ENCODE peak calls at places on chromosomes 3 and 15, in seven cellular contexts. D is SK-N-SH, C is GM12892, G is HepG2, R is K562, S is GM12878, T is H1. A is an unnamed sample.

GRCh38 chr3:155656466-155656865 is 88.4 kb downstream of the PLCH1 start:
- DNase-seq in S (no peak), C (no peak), G (no peak), D (no peak), R (no peak), T (no peak), A (no peak)

GRCh38 chr15:60390931-60391501 is 6.8 kb downstream of the ANXA2 start:
- DNase-seq in G (peak; percentile 88), D (no peak), R (peak; percentile 51), S (no peak), T (no peak), C (no peak), A (no peak)

GRCh38 chr15:94840794-94841587 is 609.6 kb downstream of the MCTP2 start:
- DNase-seq in T (no peak), S (no peak), C (no peak), D (no peak), G (no peak), R (no peak), A (no peak)

GRCh38 chr15:78396976-78397375 is 41.0 kb upstream of the IREB2 start:
- DNase-seq in C (no peak), T (no peak), D (no peak), G (peak; percentile 70), S (no peak), R (peak; percentile 41), A (no peak)

GRCh38 chr3:71102111-71103039 is 481.2 kb downstream of the FOXP1 start:
- DNase-seq in S (no peak), T (no peak), G (no peak), C (no peak), R (no peak), D (peak; percentile 12), A (no peak)

GRCh38 chr3:69850849-69851248 is 111.6 kb downstream of the MITF start:
- DNase-seq in R (no peak), S (no peak), C (no peak), D (no peak), G (no peak), T (no peak), A (no peak)

GRCh38 chr3:61522629-61523028 is 38.7 kb upstream of the PTPRG start:
- DNase-seq in S (no peak), T (no peak), C (no peak), D (no peak), R (no peak), G (no peak), A (no peak)

GRCh38 chr3:148737104-148737525 is 39.4 kb downstream of the AGTR1 start:
- DNase-seq in G (peak; percentile 12), R (no peak), D (peak; percentile 16), S (no peak), C (no peak), T (no peak), A (no peak)

GRCh38 chr3:53880396-53881345 is 1.3 kb downstream of the ACTR8 start:
- DNase-seq in R (no peak), S (no peak), T (no peak), D (peak; percentile 29), G (peak; percentile 25), C (no peak), A (no peak)

GRCh38 chr3:18122264-18122663 is 302.9 kb downstream of the SATB1 start:
- DNase-seq in T (no peak), C (no peak), S (no peak), D (no peak), R (no peak), G (no peak), A (no peak)

GRCh38 chr15:29569533-29570092 is 252.7 kb downstream of the TJP1 start:
- DNase-seq in R (no peak), G (no peak), C (no peak), T (no peak), S (no peak), D (no peak), A (no peak)

GRCh38 chr3:193727089-193727488 is 134.1 kb downstream of the OPA1 start:
- DNase-seq in G (no peak), T (no peak), D (no peak), R (peak; percentile 13), S (no peak), C (no peak), A (no peak)

GRCh38 chr3:111621535-111621934 is 26.4 kb upstream of the ZBED2 start:
- DNase-seq in D (peak; percentile 32), S (no peak), G (peak; percentile 31), R (peak; percentile 44), C (no peak), T (peak; percentile 59), A (no peak)

GRCh38 chr3:37949866-37950265 is 40.7 kb upstream of the VILL start:
- DNase-seq in D (no peak), G (no peak), S (no peak), R (no peak), C (no peak), T (no peak), A (no peak)

GRCh38 chr15:49471733-49472132 is 48.7 kb downstream of the FGF7 start:
- DNase-seq in C (no peak), R (peak; percentile 2), T (no peak), G (no peak), S (peak; percentile 40), D (no peak), A (no peak)

GRCh38 chr3:133444071-133444774 is 44.4 kb downstream of the BFSP2 start:
- DNase-seq in S (no peak), C (no peak), T (no peak), G (peak; percentile 44), D (no peak), R (no peak), A (no peak)

GRCh38 chr3:146156801-146157310 is 4.1 kb downstream of the PLOD2 start:
- DNase-seq in T (no peak), C (no peak), D (no peak), R (no peak), G (no peak), S (no peak), A (no peak)

GRCh38 chr3:179181993-179182551 is 33.9 kb downstream of the PIK3CA start:
- DNase-seq in R (no peak), G (no peak), S (no peak), C (no peak), D (no peak), T (no peak), A (no peak)

GRCh38 chr3:108488631-108489030 is 21.8 kb downstream of the MYH15 start:
- DNase-seq in S (no peak), T (no peak), C (no peak), G (no peak), R (no peak), D (no peak), A (no peak)

DNA sequence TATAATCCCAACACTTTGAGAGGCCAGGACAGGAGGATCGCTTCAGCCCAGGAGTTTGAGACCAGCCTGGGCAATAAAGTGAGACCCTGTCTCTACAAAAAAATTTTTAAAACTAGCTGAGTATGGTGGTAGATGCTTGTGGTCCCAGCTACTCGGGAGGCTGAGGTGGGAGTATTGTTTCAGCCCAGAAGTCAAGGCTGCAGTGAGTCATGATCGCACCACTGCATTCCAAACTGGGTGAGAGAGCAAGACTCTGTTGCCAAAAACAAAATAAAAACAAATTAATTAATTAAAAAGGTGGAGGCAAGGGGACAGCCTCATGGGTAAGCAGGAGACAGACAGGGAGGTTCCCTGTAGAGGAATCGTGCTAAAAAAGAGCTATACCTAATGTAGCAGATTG is 12.6 kb downstream of the HAPLN3 start:
- DNase-seq in T (no peak), D (no peak), G (no peak), S (no peak), C (no peak), R (no peak), A (no peak)
- TF ChIP-seq TAF1 in T (no peak), D (no peak), G (no peak), S (no peak), C (no peak), R (no peak), A (no peak)

DNA sequence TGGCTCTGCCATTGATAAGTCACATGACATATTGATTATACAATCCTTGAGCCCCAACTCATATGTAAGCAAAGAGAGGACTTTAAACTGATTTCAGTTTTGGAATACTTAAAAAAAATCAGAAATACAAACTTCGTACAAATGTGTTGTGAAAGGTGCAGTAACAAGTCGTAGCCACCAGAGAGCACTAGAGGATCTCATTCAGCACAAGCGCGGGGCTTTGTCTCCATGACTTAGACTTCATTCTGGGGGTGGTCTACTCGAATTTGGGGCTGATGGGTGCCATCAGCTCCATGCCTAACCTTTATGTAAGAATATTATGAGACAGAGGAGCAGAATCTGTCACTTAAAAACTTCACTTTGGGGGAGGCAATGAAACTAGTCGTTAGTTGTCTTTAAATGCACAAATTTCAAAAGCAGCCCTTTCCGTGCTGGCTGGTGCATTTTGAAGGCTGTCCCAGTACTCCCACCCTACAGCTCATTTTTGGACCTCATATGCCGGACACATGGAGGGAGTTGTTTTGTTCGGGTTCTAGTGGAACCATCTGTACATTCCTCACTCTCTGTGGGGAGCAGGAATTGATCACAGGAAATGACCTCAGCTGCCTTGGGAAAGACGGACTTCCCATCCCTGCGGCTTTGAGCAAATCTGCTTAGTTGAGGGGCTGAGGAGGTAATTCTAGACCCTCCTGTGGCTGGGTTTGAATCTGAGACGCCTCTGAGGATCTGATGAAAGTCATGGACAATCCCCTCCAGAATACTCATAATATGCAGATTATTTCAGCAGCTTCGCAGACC is 27.5 kb upstream of the MASP1 start:
- DNase-seq in G (peak; percentile 35), R (peak; percentile 65), S (no peak), D (peak; percentile 49), C (no peak), T (no peak), A (no peak)
- TF ChIP-seq TAF1 in G (no peak), R (no peak), S (no peak), D (no peak), C (no peak), T (no peak), A (no peak)

DNA sequence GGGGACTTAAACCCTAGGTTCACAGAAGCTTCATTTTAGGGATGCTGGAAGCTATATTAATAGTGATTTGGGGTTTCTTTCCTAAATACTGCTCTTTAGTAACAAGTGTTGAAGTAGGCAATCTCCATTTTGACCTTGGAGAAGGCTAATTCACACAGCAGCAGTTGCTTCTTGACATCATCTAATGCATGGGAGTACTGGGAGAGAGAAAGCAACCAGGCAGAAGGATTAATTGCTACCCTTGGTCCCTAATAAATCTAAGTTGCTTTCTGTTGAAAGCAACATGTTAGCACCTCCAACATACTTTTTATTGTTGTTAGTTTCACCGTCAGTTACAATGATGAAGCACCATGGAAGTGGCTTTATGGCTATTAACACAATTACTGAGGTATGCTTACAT is 96.2 kb downstream of the ADAMTS9 start:
- DNase-seq in C (no peak), D (no peak), R (no peak), T (no peak), G (no peak), S (no peak), A (no peak)
- TF ChIP-seq TAF1 in C (no peak), D (no peak), R (no peak), T (no peak), G (no peak), S (no peak), A (no peak)

GRCh38 chr3:14240366-14240765 is 61.7 kb downstream of the LSM3 start:
- DNase-seq in G (no peak), R (no peak), D (no peak), S (no peak), C (no peak), T (no peak), A (no peak)

GRCh38 chr3:14241716-14242115 is 63.1 kb downstream of the LSM3 start:
- DNase-seq in G (no peak), T (no peak), R (no peak), C (no peak), D (no peak), S (no peak), A (no peak)

GRCh38 chr3:14243782-14244181 is 65.2 kb downstream of the LSM3 start:
- DNase-seq in D (no peak), T (no peak), G (no peak), C (no peak), R (no peak), S (no peak), A (no peak)

GRCh38 chr3:14244521-14244920 is 65.9 kb downstream of the LSM3 start:
- DNase-seq in T (no peak), R (no peak), C (no peak), S (no peak), D (no peak), G (no peak), A (no peak)

GRCh38 chr3:14242490-14243311 is 64.1 kb downstream of the LSM3 start:
- DNase-seq in G (no peak), D (no peak), R (no peak), T (no peak), C (no peak), S (no peak), A (no peak)
- TF ChIP-seq TAF1 in G (no peak), D (no peak), R (no peak), T (no peak), C (no peak), S (no peak), A (no peak)

A was measured in GM12891.